ENCODE peak calls at places on chromosomes 16 and 17, in six cellular contexts. One of them, this sample, is unnamed.

GRCh38 chr16:52004343-52004742 is 542.6 kb downstream of the TOX3 start:
- DNase-seq in A549: no peak
- DNase-seq in K562: no peak
- DNase-seq in GM12878: no peak
- DNase-seq in SK-N-SH: no peak
- DNase-seq in HepG2: no peak
- DNase-seq in this sample: no peak

GRCh38 chr17:8185580-8186445 is 4.2 kb downstream of the BORCS6 start:
- DNase-seq in SK-N-SH: peak; percentile 81
- DNase-seq in HepG2: peak; percentile 65
- DNase-seq in K562: peak; percentile 37
- DNase-seq in A549: peak; percentile 88
- DNase-seq in GM12878: no peak
- DNase-seq in this sample: peak; percentile 57

GRCh38 chr16:83813818-83814653 is 6.3 kb downstream of the HSBP1 start:
- DNase-seq in GM12878: no peak
- DNase-seq in HepG2: peak; percentile 73
- DNase-seq in K562: no peak
- DNase-seq in A549: peak; percentile 40
- DNase-seq in SK-N-SH: no peak
- DNase-seq in this sample: peak; percentile 80

GRCh38 chr16:88869673-88869980 is 3.2 kb upstream of the PABPN1L start:
- DNase-seq in A549: no peak
- DNase-seq in GM12878: no peak
- DNase-seq in SK-N-SH: no peak
- DNase-seq in K562: no peak
- DNase-seq in HepG2: no peak
- DNase-seq in this sample: peak; percentile 25

GRCh38 chr17:40350410-40351184 is 13.9 kb downstream of the GJD3 start:
- DNase-seq in A549: no peak
- DNase-seq in GM12878: no peak
- DNase-seq in K562: no peak
- DNase-seq in SK-N-SH: peak; percentile 79
- DNase-seq in HepG2: no peak
- DNase-seq in this sample: no peak

GRCh38 chr17:17514361-17514992 is 18.3 kb upstream of the RASD1 start:
- DNase-seq in K562: no peak
- DNase-seq in HepG2: no peak
- DNase-seq in GM12878: no peak
- DNase-seq in A549: no peak
- DNase-seq in SK-N-SH: peak; percentile 59
- DNase-seq in this sample: no peak

GRCh38 chr16:155031-155398 is 2.6 kb downstream of the HBZ start:
- DNase-seq in K562: no peak
- DNase-seq in SK-N-SH: no peak
- DNase-seq in A549: no peak
- DNase-seq in GM12878: no peak
- DNase-seq in HepG2: no peak
- DNase-seq in this sample: no peak

GRCh38 chr16:10679921-10680320 is 14.8 kb downstream of the TEKT5 start:
- DNase-seq in HepG2: no peak
- DNase-seq in K562: no peak
- DNase-seq in GM12878: no peak
- DNase-seq in SK-N-SH: no peak
- DNase-seq in A549: no peak
- DNase-seq in this sample: no peak

GRCh38 chr17:36844601-36845000 is 92.7 kb upstream of the LHX1 start:
- DNase-seq in K562: no peak
- DNase-seq in SK-N-SH: no peak
- DNase-seq in GM12878: no peak
- DNase-seq in HepG2: no peak
- DNase-seq in A549: no peak
- DNase-seq in this sample: no peak

GRCh38 chr16:75113541-75114121 is 2.9 kb downstream of the LDHD start:
- DNase-seq in GM12878: no peak
- DNase-seq in HepG2: no peak
- DNase-seq in K562: no peak
- DNase-seq in A549: no peak
- DNase-seq in SK-N-SH: no peak
- DNase-seq in this sample: no peak

GRCh38 chr17:75088902-75089417 is 1.2 kb downstream of the SLC16A5 start:
- DNase-seq in SK-N-SH: no peak
- DNase-seq in K562: no peak
- DNase-seq in HepG2: peak; percentile 57
- DNase-seq in A549: peak; percentile 79
- DNase-seq in GM12878: no peak
- DNase-seq in this sample: no peak

GRCh38 chr17:31586946-31587345 is 195.5 kb downstream of the RAB11FIP4 start:
- DNase-seq in GM12878: no peak
- DNase-seq in SK-N-SH: no peak
- DNase-seq in K562: no peak
- DNase-seq in HepG2: no peak
- DNase-seq in A549: no peak
- DNase-seq in this sample: no peak

GRCh38 chr17:10268005-10268404 is 69.6 kb upstream of the GAS7 start:
- DNase-seq in GM12878: no peak
- DNase-seq in K562: no peak
- DNase-seq in SK-N-SH: no peak
- DNase-seq in HepG2: no peak
- DNase-seq in A549: no peak
- DNase-seq in this sample: no peak

GRCh38 chr16:58126451-58126968 is 2.7 kb downstream of the CFAP20 start:
- DNase-seq in HepG2: no peak
- DNase-seq in SK-N-SH: no peak
- DNase-seq in K562: no peak
- DNase-seq in GM12878: no peak
- DNase-seq in A549: no peak
- DNase-seq in this sample: no peak

GRCh38 chr16:78773316-78773715 is 673.9 kb downstream of the WWOX start:
- DNase-seq in HepG2: no peak
- DNase-seq in K562: no peak
- DNase-seq in SK-N-SH: no peak
- DNase-seq in A549: no peak
- DNase-seq in GM12878: no peak
- DNase-seq in this sample: no peak

GRCh38 chr17:75178453-75178852 is 4.3 kb downstream of the SUMO2 start:
- DNase-seq in HepG2: no peak
- DNase-seq in GM12878: no peak
- DNase-seq in A549: no peak
- DNase-seq in K562: no peak
- DNase-seq in SK-N-SH: no peak
- DNase-seq in this sample: no peak

GRCh38 chr16:77675464-77676324 is 46.6 kb upstream of the NUDT7 start:
- DNase-seq in HepG2: peak; percentile 74
- DNase-seq in SK-N-SH: peak; percentile 79
- DNase-seq in GM12878: peak; percentile 24
- DNase-seq in K562: peak; percentile 67
- DNase-seq in A549: peak; percentile 73
- DNase-seq in this sample: peak; percentile 78

GRCh38 chr17:8675306-8675705 is 44.8 kb upstream of the MYH10 start:
- DNase-seq in HepG2: no peak
- DNase-seq in GM12878: no peak
- DNase-seq in A549: no peak
- DNase-seq in SK-N-SH: no peak
- DNase-seq in K562: no peak
- DNase-seq in this sample: no peak

GRCh38 chr16:50188619-50189136 is 35.6 kb downstream of the TENT4B start:
- DNase-seq in A549: no peak
- DNase-seq in HepG2: no peak
- DNase-seq in GM12878: no peak
- DNase-seq in K562: no peak
- DNase-seq in SK-N-SH: no peak
- DNase-seq in this sample: no peak

GRCh38 chr16:17858061-17858460 is 387.3 kb upstream of the XYLT1 start:
- DNase-seq in K562: no peak
- DNase-seq in HepG2: no peak
- DNase-seq in GM12878: no peak
- DNase-seq in A549: no peak
- DNase-seq in SK-N-SH: no peak
- DNase-seq in this sample: no peak

GRCh38 chr17:2635675-2636074 is 42.2 kb downstream of the PAFAH1B1 start:
- DNase-seq in HepG2: no peak
- DNase-seq in A549: no peak
- DNase-seq in GM12878: no peak
- DNase-seq in SK-N-SH: no peak
- DNase-seq in K562: no peak
- DNase-seq in this sample: no peak

GRCh38 chr16:78648517-78648916 is 549.1 kb downstream of the WWOX start:
- DNase-seq in A549: no peak
- DNase-seq in SK-N-SH: no peak
- DNase-seq in K562: no peak
- DNase-seq in HepG2: no peak
- DNase-seq in GM12878: no peak
- DNase-seq in this sample: no peak

GRCh38 chr17:79667746-79668145 is 56.9 kb upstream of the RBFOX3 start:
- DNase-seq in K562: no peak
- DNase-seq in A549: no peak
- DNase-seq in GM12878: no peak
- DNase-seq in HepG2: no peak
- DNase-seq in SK-N-SH: no peak
- DNase-seq in this sample: no peak

GRCh38 chr16:23466162-23466885 is 13.3 kb upstream of the COG7 start:
- DNase-seq in SK-N-SH: no peak
- DNase-seq in A549: peak; percentile 73
- DNase-seq in HepG2: no peak
- DNase-seq in GM12878: no peak
- DNase-seq in K562: no peak
- DNase-seq in this sample: peak; percentile 96

GRCh38 chr17:4642286-4642685 is 808 bp upstream of the ALOX15 start:
- DNase-seq in HepG2: no peak
- DNase-seq in K562: no peak
- DNase-seq in GM12878: no peak
- DNase-seq in A549: no peak
- DNase-seq in SK-N-SH: no peak
- DNase-seq in this sample: no peak

GRCh38 chr16:3810818-3811217 is 69.7 kb downstream of the CREBBP start:
- DNase-seq in HepG2: no peak
- DNase-seq in GM12878: no peak
- DNase-seq in K562: no peak
- DNase-seq in SK-N-SH: no peak
- DNase-seq in A549: no peak
- DNase-seq in this sample: no peak

GRCh38 chr17:68455756-68456528 is 1.4 kb downstream of the WIPI1 start:
- DNase-seq in A549: peak; percentile 21
- DNase-seq in K562: no peak
- DNase-seq in GM12878: no peak
- DNase-seq in SK-N-SH: peak; percentile 34
- DNase-seq in HepG2: peak; percentile 89
- DNase-seq in this sample: peak; percentile 89

GRCh38 chr17:30380643-30381419 is 2.1 kb downstream of the CPD start:
- DNase-seq in HepG2: no peak
- DNase-seq in SK-N-SH: no peak
- DNase-seq in GM12878: no peak
- DNase-seq in A549: no peak
- DNase-seq in K562: no peak
- DNase-seq in this sample: no peak

GRCh38 chr16:27314161-27314723 is 468 bp downstream of the IL4R start:
- DNase-seq in HepG2: peak; percentile 63
- DNase-seq in SK-N-SH: peak; percentile 39
- DNase-seq in GM12878: no peak
- DNase-seq in K562: peak; percentile 47
- DNase-seq in A549: peak; percentile 68
- DNase-seq in this sample: peak; percentile 97

GRCh38 chr17:39229274-39229913 is 3.6 kb upstream of the STAC2 start:
- DNase-seq in K562: no peak
- DNase-seq in HepG2: no peak
- DNase-seq in GM12878: no peak
- DNase-seq in SK-N-SH: no peak
- DNase-seq in A549: no peak
- DNase-seq in this sample: peak; percentile 37

GRCh38 chr17:14019186-14019956 is 49.9 kb upstream of the COX10 start:
- DNase-seq in A549: no peak
- DNase-seq in K562: peak; percentile 9
- DNase-seq in HepG2: no peak
- DNase-seq in SK-N-SH: no peak
- DNase-seq in GM12878: no peak
- DNase-seq in this sample: peak; percentile 57

GRCh38 chr17:30095507-30096244 is 20.9 kb upstream of the NSRP1 start:
- DNase-seq in HepG2: peak; percentile 64
- DNase-seq in SK-N-SH: peak; percentile 18
- DNase-seq in GM12878: peak; percentile 36
- DNase-seq in K562: peak; percentile 17
- DNase-seq in A549: peak; percentile 79
- DNase-seq in this sample: peak; percentile 82

GRCh38 chr17:63621684-63622570 is at the start of gene MAP3K3:
- DNase-seq in SK-N-SH: peak; percentile 99
- DNase-seq in K562: peak; percentile 99
- DNase-seq in A549: peak; percentile 100
- DNase-seq in GM12878: peak; percentile 99
- DNase-seq in HepG2: peak; percentile 100
- DNase-seq in this sample: peak; percentile 100

GRCh38 chr16:87701505-87701921 is 64.3 kb downstream of the KLHDC4 start:
- DNase-seq in HepG2: no peak
- DNase-seq in SK-N-SH: no peak
- DNase-seq in K562: no peak
- DNase-seq in A549: no peak
- DNase-seq in GM12878: no peak
- DNase-seq in this sample: no peak
- TF ChIP-seq SMC3 in HepG2: no peak
- TF ChIP-seq SMC3 in SK-N-SH: no peak
- TF ChIP-seq SMC3 in K562: no peak
- TF ChIP-seq SMC3 in A549: no peak
- TF ChIP-seq SMC3 in GM12878: no peak
- TF ChIP-seq SMC3 in this sample: no peak

GRCh38 chr17:49447603-49448325 is 33.1 kb upstream of the PHB1 start:
- DNase-seq in K562: no peak
- DNase-seq in GM12878: no peak
- DNase-seq in SK-N-SH: no peak
- DNase-seq in HepG2: no peak
- DNase-seq in A549: no peak
- DNase-seq in this sample: no peak
- TF ChIP-seq SMC3 in K562: no peak
- TF ChIP-seq SMC3 in GM12878: no peak
- TF ChIP-seq SMC3 in SK-N-SH: no peak
- TF ChIP-seq SMC3 in HepG2: no peak
- TF ChIP-seq SMC3 in A549: no peak
- TF ChIP-seq SMC3 in this sample: no peak

GRCh38 chr16:70428178-70428998 is 10.5 kb downstream of the ST3GAL2 start:
- DNase-seq in K562: peak; percentile 90
- DNase-seq in GM12878: peak; percentile 79
- DNase-seq in SK-N-SH: peak; percentile 85
- DNase-seq in A549: peak; percentile 96
- DNase-seq in HepG2: peak; percentile 100
- DNase-seq in this sample: peak; percentile 97
- TF ChIP-seq SMC3 in K562: peak; percentile 11
- TF ChIP-seq SMC3 in GM12878: peak; percentile 9
- TF ChIP-seq SMC3 in SK-N-SH: no peak
- TF ChIP-seq SMC3 in A549: no peak
- TF ChIP-seq SMC3 in HepG2: peak; percentile 38
- TF ChIP-seq SMC3 in this sample: no peak

DNA sequence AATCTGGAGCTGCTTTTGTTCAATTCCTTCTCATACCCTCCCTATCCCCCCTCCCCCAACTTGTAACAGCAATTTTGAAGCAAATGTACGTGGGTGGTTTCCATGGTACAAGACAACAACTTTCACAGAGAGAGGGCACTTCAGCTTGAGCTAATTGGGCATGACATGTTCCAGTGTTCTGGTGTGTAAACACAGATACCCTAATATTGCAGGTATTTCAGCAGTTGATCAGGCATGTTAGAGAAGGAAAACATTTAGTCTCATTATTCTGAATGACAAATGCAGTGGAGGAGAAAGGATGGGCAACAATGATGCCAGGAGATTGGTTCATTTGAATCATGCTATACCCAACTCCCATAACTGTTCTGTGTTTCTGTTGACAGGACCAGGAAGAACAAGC is 137.5 kb downstream of the TRIM37 start:
- DNase-seq in A549: no peak
- DNase-seq in HepG2: no peak
- DNase-seq in K562: no peak
- DNase-seq in GM12878: no peak
- DNase-seq in SK-N-SH: peak; percentile 40
- DNase-seq in this sample: no peak
- TF ChIP-seq SMC3 in A549: no peak
- TF ChIP-seq SMC3 in HepG2: no peak
- TF ChIP-seq SMC3 in K562: no peak
- TF ChIP-seq SMC3 in GM12878: no peak
- TF ChIP-seq SMC3 in SK-N-SH: no peak
- TF ChIP-seq SMC3 in this sample: no peak

This sample was measured in IMR-90.